ENCODE peak calls at places on chromosome 7, in six cellular contexts. G is ureter, W is NCI-H1694 treated with DMSO at 0.1 percent for 48 hours, T is non-pigmented ciliary epithelial cell, R is astrocyte, E is EL. D is an unnamed sample.

GRCh38 chr7:1233328-1234048 is 816 bp downstream of the UNCX start:
- DNase-seq in G (no peak), W (no peak), T (no peak), R (no peak), E (no peak), D (no peak)

GRCh38 chr7:149610441-149611011 is 112.9 kb upstream of the ZNF746 start:
- DNase-seq in G (no peak), W (no peak), T (no peak), R (peak), E (no peak), D (no peak)

GRCh38 chr7:43590862-43591550 is 8.1 kb downstream of the STK17A start:
- DNase-seq in G (no peak), W (no peak), T (no peak), R (no peak), E (no peak), D (no peak)

GRCh38 chr7:27243340-27244163 is 950 bp downstream of the EVX1 start:
- DNase-seq in G (no peak), W (no peak), T (no peak), R (no peak), E (no peak), D (no peak)

GRCh38 chr7:106430103-106430502 is 145.3 kb upstream of the NAMPT start:
- DNase-seq in G (no peak), W (no peak), T (no peak), R (no peak), E (no peak), D (no peak)

GRCh38 chr7:13682626-13683025 is 306.8 kb downstream of the ETV1 start:
- DNase-seq in G (no peak), W (no peak), T (no peak), R (no peak), E (no peak), D (no peak)

GRCh38 chr7:10083766-10084165 is 889.9 kb upstream of the PHF14 start:
- DNase-seq in G (no peak), W (no peak), T (no peak), R (no peak), E (no peak), D (no peak)

GRCh38 chr7:101557421-101557820 is 71.7 kb downstream of the MYL10 start:
- DNase-seq in G (peak), W (no peak), T (no peak), R (no peak), E (no peak), D (no peak)

GRCh38 chr7:23594879-23595604 is 2.1 kb upstream of the CCDC126 start:
- DNase-seq in G (no peak), W (no peak), T (no peak), R (no peak), E (no peak), D (peak)

GRCh38 chr7:98203261-98203963 is 7.8 kb upstream of the BHLHA15 start:
- DNase-seq in G (no peak), W (no peak), T (no peak), R (no peak), E (no peak), D (no peak)

GRCh38 chr7:49783446-49783845 is 10.0 kb downstream of the VWC2 start:
- DNase-seq in G (peak), W (no peak), T (no peak), R (no peak), E (no peak), D (no peak)

GRCh38 chr7:44985033-44985695 is 6.3 kb upstream of the MYO1G start:
- DNase-seq in G (no peak), W (no peak), T (no peak), R (peak), E (no peak), D (no peak)

GRCh38 chr7:43650457-43651052 is 67.6 kb downstream of the STK17A start:
- DNase-seq in G (no peak), W (no peak), T (no peak), R (peak), E (peak), D (peak)

GRCh38 chr7:80883188-80884025 is 35.4 kb downstream of the SEMA3C start:
- DNase-seq in G (no peak), W (no peak), T (peak), R (peak), E (peak), D (peak)

GRCh38 chr7:88835147-88835728 is 39.7 kb upstream of the TEX47 start:
- DNase-seq in G (no peak), W (peak), T (peak), R (peak), E (peak), D (peak)

GRCh38 chr7:122528879-122529481 is 169.9 kb downstream of the RNF133 start:
- DNase-seq in G (no peak), W (peak), T (peak), R (peak), E (peak), D (peak)

GRCh38 chr7:34902181-34902580 is 135.1 kb downstream of the DPY19L1 start:
- DNase-seq in G (no peak), W (no peak), T (no peak), R (no peak), E (no peak), D (no peak)

GRCh38 chr7:146090023-146090645 is 26.5 kb upstream of the CNTNAP2 start:
- DNase-seq in G (no peak), W (peak), T (peak), R (no peak), E (no peak), D (peak)

GRCh38 chr7:117810642-117811512 is 62.4 kb downstream of the CTTNBP2 start:
- DNase-seq in G (no peak), W (no peak), T (no peak), R (peak), E (peak), D (peak)

GRCh38 chr7:140238778-140239652 is 62.2 kb upstream of the KDM7A start:
- DNase-seq in G (peak), W (peak), T (no peak), R (no peak), E (no peak), D (no peak)

GRCh38 chr7:113698556-113699220 is 220.1 kb downstream of the PPP1R3A start:
- DNase-seq in G (no peak), W (peak), T (no peak), R (peak), E (peak), D (peak)

GRCh38 chr7:2613926-2614613 is 17.7 kb upstream of the TTYH3 start:
- DNase-seq in G (no peak), W (peak), T (no peak), R (no peak), E (no peak), D (no peak)

GRCh38 chr7:74453321-74454011 is at the start of gene GTF2IRD1:
- DNase-seq in G (peak), W (peak), T (no peak), R (peak), E (peak), D (peak)

D was measured in iris pigment epithelial cell.